ENCODE peak calls at places on chromosomes 12 and 14, in six cellular contexts. P, Q, J, S, N and K are unnamed samples.

GRCh38 chr14:35004839-35005238 is 22.0 kb downstream of the SRP54 start:
- DNase-seq in P (no peak), Q (no peak), J (no peak), S (no peak), N (no peak), K (no peak)

GRCh38 chr14:95953111-95953724 is 76.6 kb downstream of the TUNAR start:
- DNase-seq in P (no peak), Q (no peak), J (no peak), S (no peak), N (peak; percentile 6), K (no peak)

GRCh38 chr12:110937104-110937641 is 16.8 kb upstream of the MYL2 start:
- DNase-seq in P (peak; percentile 50), Q (no peak), J (peak; percentile 4), S (no peak), N (peak; percentile 56), K (peak; percentile 41)

GRCh38 chr12:8499616-8500015 is 13.7 kb upstream of the CLEC4D start:
- DNase-seq in P (no peak), Q (no peak), J (no peak), S (no peak), N (no peak), K (no peak)

GRCh38 chr12:50166776-50167025 is 468 bp downstream of the CERS5 start:
- DNase-seq in P (no peak), Q (peak; percentile 29), J (no peak), S (no peak), N (no peak), K (no peak)

GRCh38 chr12:4118017-4118510 is 155.5 kb upstream of the CCND2 start:
- DNase-seq in P (peak; percentile 80), Q (no peak), J (no peak), S (peak; percentile 49), N (peak; percentile 64), K (no peak)

GRCh38 chr12:65602579-65603295 is 221.5 kb upstream of the HMGA2 start:
- DNase-seq in P (peak; percentile 80), Q (peak; percentile 76), J (no peak), S (peak; percentile 85), N (peak; percentile 98), K (no peak)

GRCh38 chr14:58587271-58587670 is 50.5 kb upstream of the DACT1 start:
- DNase-seq in P (no peak), Q (no peak), J (no peak), S (no peak), N (peak; percentile 23), K (no peak)

GRCh38 chr12:55624056-55624455 is 12.6 kb upstream of the OR10P1 start:
- DNase-seq in P (no peak), Q (no peak), J (no peak), S (no peak), N (no peak), K (no peak)

GRCh38 chr14:102503576-102504224 is 5.9 kb downstream of the ANKRD9 start:
- DNase-seq in P (no peak), Q (no peak), J (no peak), S (no peak), N (no peak), K (no peak)

GRCh38 chr12:29551879-29552278 is 54.4 kb upstream of the OVCH1 start:
- DNase-seq in P (no peak), Q (no peak), J (no peak), S (no peak), N (no peak), K (no peak)

GRCh38 chr12:108000111-108000510 is 129.0 kb upstream of the WSCD2 start:
- DNase-seq in P (no peak), Q (no peak), J (no peak), S (no peak), N (no peak), K (no peak)

GRCh38 chr12:105980533-105980932 is 158.2 kb downstream of the NUAK1 start:
- DNase-seq in P (no peak), Q (no peak), J (no peak), S (no peak), N (no peak), K (no peak)

GRCh38 chr12:52126050-52126604 is 46.6 kb downstream of the SMIM41 start:
- DNase-seq in P (no peak), Q (no peak), J (no peak), S (no peak), N (no peak), K (no peak)

GRCh38 chr14:95340201-95340697 is 20.5 kb upstream of the CLMN start:
- DNase-seq in P (peak; percentile 93), Q (no peak), J (no peak), S (no peak), N (no peak), K (no peak)

GRCh38 chr12:54389139-54389508 is 4.6 kb upstream of the ZNF385A start:
- DNase-seq in P (no peak), Q (no peak), J (no peak), S (no peak), N (no peak), K (no peak)